ENCODE peak calls at places on chromosomes 1 and 21, in five cellular contexts. J, Z, V, W and Q are unnamed samples.

GRCh38 chr1:206105612-206106011 is 11.6 kb downstream of the AVPR1B start:
- DNase-seq in J (no peak), Z (no peak), V (no peak), W (no peak), Q (no peak)

GRCh38 chr1:5598824-5599395 is 393.3 kb downstream of the NPHP4 start:
- DNase-seq in J (no peak), Z (no peak), V (no peak), W (no peak), Q (no peak)

GRCh38 chr1:26335774-26336476 is 18.0 kb downstream of the CRYBG2 start:
- DNase-seq in J (no peak), Z (no peak), V (no peak), W (no peak), Q (no peak)

GRCh38 chr1:203557390-203557789 is 63.4 kb downstream of the OPTC start:
- DNase-seq in J (no peak), Z (peak), V (peak), W (peak), Q (no peak)

GRCh38 chr1:39955547-39956539 is 898 bp downstream of the MFSD2A start:
- DNase-seq in J (no peak), Z (peak), V (peak), W (peak), Q (peak)

GRCh38 chr1:219171192-219171935 is 2.3 kb upstream of the LYPLAL1 start:
- DNase-seq in J (no peak), Z (no peak), V (no peak), W (peak), Q (no peak)

GRCh38 chr1:54548389-54549044 is 489 bp downstream of the ACOT11 start:
- DNase-seq in J (no peak), Z (no peak), V (no peak), W (no peak), Q (no peak)

GRCh38 chr1:85328713-85329376 is 52.4 kb upstream of the BCL10 start:
- DNase-seq in J (no peak), Z (peak), V (peak), W (peak), Q (peak)

GRCh38 chr21:45294509-45295291 is 7.0 kb upstream of the POFUT2 start:
- DNase-seq in J (no peak), Z (peak), V (peak), W (peak), Q (peak)

GRCh38 chr1:53271446-53272090 is 33.2 kb upstream of the MAGOH start:
- DNase-seq in J (no peak), Z (no peak), V (no peak), W (no peak), Q (no peak)

GRCh38 chr1:25997759-25998074 is at the start of gene PAFAH2:
- DNase-seq in J (no peak), Z (no peak), V (no peak), W (no peak), Q (no peak)

GRCh38 chr1:91821126-91821868 is 64.7 kb downstream of the TGFBR3 start:
- DNase-seq in J (no peak), Z (no peak), V (no peak), W (no peak), Q (no peak)

GRCh38 chr1:213123532-213123931 is 72.5 kb downstream of the RPS6KC1 start:
- DNase-seq in J (no peak), Z (peak), V (peak), W (peak), Q (peak)

GRCh38 chr1:21929951-21930615 is 7.0 kb downstream of the HSPG2 start:
- DNase-seq in J (no peak), Z (no peak), V (no peak), W (peak), Q (no peak)

GRCh38 chr1:62208087-62208486 is 13.4 kb downstream of the L1TD1 start:
- DNase-seq in J (no peak), Z (no peak), V (no peak), W (no peak), Q (no peak)

GRCh38 chr1:59290173-59290954 is 6.5 kb upstream of the FGGY start:
- DNase-seq in J (no peak), Z (peak), V (peak), W (peak), Q (peak)

GRCh38 chr1:16076871-16077250 is 3.4 kb upstream of the FAM131C start:
- DNase-seq in J (no peak), Z (peak), V (peak), W (peak), Q (peak)

GRCh38 chr21:40204956-40205355 is 337.7 kb downstream of the PCP4 start:
- DNase-seq in J (no peak), Z (no peak), V (no peak), W (no peak), Q (no peak)

GRCh38 chr1:149903836-149904491 is 4.6 kb downstream of the BOLA1 start:
- DNase-seq in J (no peak), Z (no peak), V (no peak), W (no peak), Q (no peak)

GRCh38 chr1:196180847-196181593 is 427.2 kb downstream of the KCNT2 start:
- DNase-seq in J (no peak), Z (peak), V (peak), W (peak), Q (peak)

GRCh38 chr1:36203554-36204346 is 20.5 kb upstream of the THRAP3 start:
- DNase-seq in J (no peak), Z (peak), V (no peak), W (no peak), Q (peak)

GRCh38 chr1:17437260-17438175 is 2.0 kb downstream of the RCC2 start:
- DNase-seq in J (no peak), Z (peak), V (peak), W (no peak), Q (peak)

GRCh38 chr1:11796036-11796828 is 9.5 kb downstream of the MTHFR start:
- DNase-seq in J (no peak), Z (peak), V (peak), W (peak), Q (no peak)

GRCh38 chr1:46523556-46524443 is 27.6 kb downstream of the KNCN start:
- DNase-seq in J (no peak), Z (no peak), V (no peak), W (no peak), Q (no peak)

GRCh38 chr1:76128096-76128495 is 53.5 kb downstream of the ST6GALNAC3 start:
- DNase-seq in J (no peak), Z (no peak), V (no peak), W (no peak), Q (no peak)

GRCh38 chr1:215228193-215228592 is 145.7 kb downstream of the KCNK2 start:
- DNase-seq in J (no peak), Z (no peak), V (no peak), W (no peak), Q (no peak)

GRCh38 chr1:196717868-196718267 is 56.8 kb upstream of the CFHR3 start:
- DNase-seq in J (no peak), Z (no peak), V (no peak), W (no peak), Q (no peak)

GRCh38 chr1:10841059-10841458 is 44.6 kb upstream of the CASZ1 start:
- DNase-seq in J (no peak), Z (no peak), V (no peak), W (no peak), Q (no peak)

GRCh38 chr21:29164330-29164942 is 34.0 kb downstream of the MAP3K7CL start:
- DNase-seq in J (no peak), Z (peak), V (peak), W (peak), Q (peak)

GRCh38 chr1:54001620-54002019 is 16.4 kb downstream of the LDLRAD1 start:
- DNase-seq in J (no peak), Z (no peak), V (no peak), W (no peak), Q (no peak)

GRCh38 chr1:59730759-59731478 is 83.8 kb upstream of the HOOK1 start:
- DNase-seq in J (no peak), Z (peak), V (peak), W (peak), Q (peak)

GRCh38 chr1:92538048-92538412 is 51.3 kb upstream of the GFI1 start:
- DNase-seq in J (no peak), Z (peak), V (peak), W (no peak), Q (peak)

GRCh38 chr1:27583479-27583878 is 20.5 kb downstream of the AHDC1 start:
- DNase-seq in J (no peak), Z (no peak), V (no peak), W (no peak), Q (no peak)

GRCh38 chr21:26715878-26716506 is 129.2 kb downstream of the ADAMTS1 start:
- DNase-seq in J (no peak), Z (peak), V (peak), W (peak), Q (peak)

GRCh38 chr1:178723541-178723940 is 1.5 kb upstream of the RALGPS2 start:
- DNase-seq in J (no peak), Z (peak), V (no peak), W (no peak), Q (no peak)

GRCh38 chr1:245197911-245198379 is 43.2 kb downstream of the KIF26B start:
- DNase-seq in J (no peak), Z (peak), V (peak), W (peak), Q (peak)

GRCh38 chr1:158285756-158286241 is 3.9 kb upstream of the CD1C start:
- DNase-seq in J (no peak), Z (peak), V (peak), W (no peak), Q (no peak)

GRCh38 chr1:56333461-56333860 is 245.9 kb downstream of the PLPP3 start:
- DNase-seq in J (no peak), Z (no peak), V (no peak), W (no peak), Q (no peak)